ENCODE peak calls at places on chromosome 1, in nine cellular contexts. One of them, this sample, is unnamed.
A peak's percentile ranks its signal among the peaks of the same experiment; 100 is the strongest.

GRCh38 chr1:245915406-245915805 is 591.7 kb downstream of the SMYD3 start:
- DNase-seq in uterus: no peak
- DNase-seq in cardiac muscle cell: no peak
- DNase-seq in GM12865: no peak
- DNase-seq in CD8-positive, alpha-beta T cell: no peak
- DNase-seq in WERI-Rb-1: no peak
- DNase-seq in CD8-positive, alpha-beta memory T cell: no peak
- DNase-seq in A549: no peak
- DNase-seq in skeletal muscle cell: no peak
- DNase-seq in this sample: no peak

GRCh38 chr1:95308276-95308675 is 74.3 kb downstream of the RWDD3 start:
- DNase-seq in WERI-Rb-1: no peak
- DNase-seq in cardiac muscle cell: no peak
- DNase-seq in CD8-positive, alpha-beta memory T cell: no peak
- DNase-seq in skeletal muscle cell: no peak
- DNase-seq in GM12865: no peak
- DNase-seq in uterus: no peak
- DNase-seq in A549: no peak
- DNase-seq in CD8-positive, alpha-beta T cell: no peak
- DNase-seq in this sample: peak; percentile 29

GRCh38 chr1:200869753-200870391 is 2.9 kb upstream of the GPR25 start:
- DNase-seq in GM12865: peak; percentile 92
- DNase-seq in cardiac muscle cell: no peak
- DNase-seq in uterus: no peak
- DNase-seq in skeletal muscle cell: no peak
- DNase-seq in CD8-positive, alpha-beta T cell: no peak
- DNase-seq in CD8-positive, alpha-beta memory T cell: no peak
- DNase-seq in WERI-Rb-1: no peak
- DNase-seq in A549: no peak
- DNase-seq in this sample: no peak

GRCh38 chr1:44318097-44319088 is 36.7 kb downstream of the ERI3 start:
- DNase-seq in GM12865: peak; percentile 40
- DNase-seq in WERI-Rb-1: peak; percentile 53
- DNase-seq in A549: peak; percentile 61
- DNase-seq in uterus: peak; percentile 28
- DNase-seq in cardiac muscle cell: peak; percentile 64
- DNase-seq in CD8-positive, alpha-beta T cell: peak; percentile 61
- DNase-seq in CD8-positive, alpha-beta memory T cell: peak; percentile 9
- DNase-seq in skeletal muscle cell: peak; percentile 14
- DNase-seq in this sample: peak; percentile 52

GRCh38 chr1:31768939-31769704 is 5.0 kb upstream of the ADGRB2 start:
- DNase-seq in GM12865: peak; percentile 25
- DNase-seq in CD8-positive, alpha-beta T cell: no peak
- DNase-seq in uterus: no peak
- DNase-seq in A549: no peak
- DNase-seq in skeletal muscle cell: no peak
- DNase-seq in CD8-positive, alpha-beta memory T cell: no peak
- DNase-seq in WERI-Rb-1: no peak
- DNase-seq in cardiac muscle cell: no peak
- DNase-seq in this sample: no peak

GRCh38 chr1:150895618-150896017 is 8.7 kb downstream of the CTXND2 start:
- DNase-seq in WERI-Rb-1: no peak
- DNase-seq in skeletal muscle cell: no peak
- DNase-seq in GM12865: no peak
- DNase-seq in CD8-positive, alpha-beta memory T cell: no peak
- DNase-seq in cardiac muscle cell: no peak
- DNase-seq in uterus: no peak
- DNase-seq in CD8-positive, alpha-beta T cell: no peak
- DNase-seq in A549: peak; percentile 56
- DNase-seq in this sample: peak; percentile 22

GRCh38 chr1:231134624-231135023 is 27.2 kb upstream of the TRIM67 start:
- DNase-seq in WERI-Rb-1: no peak
- DNase-seq in uterus: no peak
- DNase-seq in cardiac muscle cell: no peak
- DNase-seq in GM12865: no peak
- DNase-seq in skeletal muscle cell: no peak
- DNase-seq in A549: no peak
- DNase-seq in CD8-positive, alpha-beta memory T cell: no peak
- DNase-seq in CD8-positive, alpha-beta T cell: no peak
- DNase-seq in this sample: no peak

GRCh38 chr1:28115267-28115666 is 26.9 kb upstream of the EYA3 start:
- DNase-seq in skeletal muscle cell: no peak
- DNase-seq in WERI-Rb-1: no peak
- DNase-seq in CD8-positive, alpha-beta memory T cell: no peak
- DNase-seq in CD8-positive, alpha-beta T cell: peak; percentile 10
- DNase-seq in GM12865: peak; percentile 78
- DNase-seq in A549: no peak
- DNase-seq in cardiac muscle cell: no peak
- DNase-seq in uterus: no peak
- DNase-seq in this sample: no peak

GRCh38 chr1:76336951-76337371 is 262.4 kb downstream of the ST6GALNAC3 start:
- DNase-seq in uterus: no peak
- DNase-seq in CD8-positive, alpha-beta T cell: no peak
- DNase-seq in GM12865: no peak
- DNase-seq in A549: no peak
- DNase-seq in skeletal muscle cell: peak; percentile 97
- DNase-seq in cardiac muscle cell: peak; percentile 17
- DNase-seq in CD8-positive, alpha-beta memory T cell: no peak
- DNase-seq in WERI-Rb-1: no peak
- DNase-seq in this sample: peak; percentile 96

DNA sequence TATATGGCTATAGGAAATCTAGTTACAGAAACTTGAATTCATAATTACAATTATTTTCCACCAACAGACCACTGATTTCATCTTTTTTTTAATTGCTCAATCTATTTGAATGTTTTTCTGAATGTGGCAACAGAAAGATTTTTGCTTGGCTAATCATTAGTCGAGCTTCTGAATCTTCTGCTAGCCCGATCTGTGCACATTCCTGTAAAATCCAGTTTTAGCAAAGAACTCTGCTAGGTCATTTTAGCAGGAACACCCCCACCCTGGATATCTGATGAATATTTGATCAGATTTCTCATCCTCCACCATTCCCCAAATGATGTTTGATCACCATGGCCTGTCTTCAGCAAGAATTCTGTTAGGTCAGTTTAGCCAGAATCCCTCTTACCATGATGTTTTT is 176.3 kb downstream of the LEPR start:
- DNase-seq in cardiac muscle cell: no peak
- DNase-seq in uterus: no peak
- DNase-seq in CD8-positive, alpha-beta memory T cell: no peak
- DNase-seq in CD8-positive, alpha-beta T cell: no peak
- DNase-seq in skeletal muscle cell: no peak
- DNase-seq in A549: no peak
- DNase-seq in GM12865: no peak
- DNase-seq in WERI-Rb-1: no peak
- DNase-seq in this sample: no peak
- H3K4me3 ChIP-seq in cardiac muscle cell: no peak overlapping the region
- H3K4me3 ChIP-seq in uterus: no peak overlapping the region
- H3K4me3 ChIP-seq in CD8-positive, alpha-beta memory T cell: no peak overlapping the region
- H3K4me3 ChIP-seq in CD8-positive, alpha-beta T cell: no peak overlapping the region
- H3K4me3 ChIP-seq in skeletal muscle cell: no peak overlapping the region
- H3K4me3 ChIP-seq in A549: no peak overlapping the region
- H3K4me3 ChIP-seq in GM12865: no peak overlapping the region
- H3K4me3 ChIP-seq in WERI-Rb-1: no peak overlapping the region
- H3K4me3 ChIP-seq in this sample: no peak overlapping the region

DNA sequence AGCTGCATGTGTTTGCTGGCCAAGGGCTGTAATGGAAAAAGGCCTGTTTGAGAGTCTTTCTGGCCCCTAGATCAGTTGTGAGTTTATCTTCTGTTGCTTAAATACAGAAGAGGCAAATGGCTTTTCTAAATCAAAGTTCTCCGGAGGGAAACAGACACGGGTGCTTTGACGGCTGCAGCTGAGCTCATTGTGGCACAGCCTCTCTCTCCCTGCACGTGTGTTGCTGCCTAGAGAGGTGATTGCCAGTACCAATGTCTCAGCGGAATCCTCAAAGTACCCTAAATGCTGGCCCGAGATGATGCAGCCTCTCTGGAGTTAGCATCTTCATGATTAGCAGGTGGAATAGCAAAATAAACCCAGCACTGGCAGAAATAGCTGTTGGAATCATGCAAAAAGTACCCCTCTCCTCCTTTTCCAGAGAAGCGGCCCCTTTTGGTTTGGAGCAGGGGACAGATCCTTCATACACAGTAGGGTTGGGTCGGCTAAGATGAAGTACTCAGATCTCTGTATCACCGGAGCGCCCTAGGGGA is 192.2 kb downstream of the PRDM2 start:
- DNase-seq in uterus: no peak
- DNase-seq in WERI-Rb-1: no peak
- DNase-seq in CD8-positive, alpha-beta T cell: no peak
- DNase-seq in CD8-positive, alpha-beta memory T cell: no peak
- DNase-seq in cardiac muscle cell: no peak
- DNase-seq in GM12865: no peak
- DNase-seq in skeletal muscle cell: no peak
- DNase-seq in A549: no peak
- DNase-seq in this sample: no peak
- H3K4me3 ChIP-seq in uterus: no peak overlapping the region
- H3K4me3 ChIP-seq in WERI-Rb-1: no peak overlapping the region
- H3K4me3 ChIP-seq in CD8-positive, alpha-beta T cell: no peak overlapping the region
- H3K4me3 ChIP-seq in CD8-positive, alpha-beta memory T cell: no peak overlapping the region
- H3K4me3 ChIP-seq in cardiac muscle cell: peak overlapping the region; percentile 37
- H3K4me3 ChIP-seq in GM12865: no peak overlapping the region
- H3K4me3 ChIP-seq in skeletal muscle cell: peak overlapping the region; percentile 47
- H3K4me3 ChIP-seq in A549: no peak overlapping the region
- H3K4me3 ChIP-seq in this sample: no peak overlapping the region

GRCh38 chr1:33899746-33900145 is 35.9 kb downstream of the HMGB4 start:
- DNase-seq in cardiac muscle cell: no peak
- DNase-seq in CD8-positive, alpha-beta memory T cell: no peak
- DNase-seq in WERI-Rb-1: no peak
- DNase-seq in skeletal muscle cell: no peak
- DNase-seq in GM12865: no peak
- DNase-seq in uterus: no peak
- DNase-seq in CD8-positive, alpha-beta T cell: no peak
- DNase-seq in A549: no peak
- DNase-seq in this sample: no peak

GRCh38 chr1:33903210-33903589 is 39.3 kb downstream of the HMGB4 start:
- DNase-seq in CD8-positive, alpha-beta T cell: no peak
- DNase-seq in CD8-positive, alpha-beta memory T cell: no peak
- DNase-seq in GM12865: no peak
- DNase-seq in cardiac muscle cell: no peak
- DNase-seq in skeletal muscle cell: no peak
- DNase-seq in A549: no peak
- DNase-seq in uterus: no peak
- DNase-seq in WERI-Rb-1: no peak
- DNase-seq in this sample: no peak

GRCh38 chr1:33898933-33899332 is 35.1 kb downstream of the HMGB4 start:
- DNase-seq in WERI-Rb-1: no peak
- DNase-seq in CD8-positive, alpha-beta memory T cell: no peak
- DNase-seq in skeletal muscle cell: no peak
- DNase-seq in uterus: no peak
- DNase-seq in GM12865: no peak
- DNase-seq in A549: no peak
- DNase-seq in CD8-positive, alpha-beta T cell: no peak
- DNase-seq in cardiac muscle cell: no peak
- DNase-seq in this sample: no peak

GRCh38 chr1:33905241-33905640 is 41.4 kb downstream of the HMGB4 start:
- DNase-seq in skeletal muscle cell: no peak
- DNase-seq in A549: no peak
- DNase-seq in CD8-positive, alpha-beta memory T cell: no peak
- DNase-seq in cardiac muscle cell: no peak
- DNase-seq in CD8-positive, alpha-beta T cell: no peak
- DNase-seq in uterus: no peak
- DNase-seq in GM12865: no peak
- DNase-seq in WERI-Rb-1: no peak
- DNase-seq in this sample: no peak

DNA sequence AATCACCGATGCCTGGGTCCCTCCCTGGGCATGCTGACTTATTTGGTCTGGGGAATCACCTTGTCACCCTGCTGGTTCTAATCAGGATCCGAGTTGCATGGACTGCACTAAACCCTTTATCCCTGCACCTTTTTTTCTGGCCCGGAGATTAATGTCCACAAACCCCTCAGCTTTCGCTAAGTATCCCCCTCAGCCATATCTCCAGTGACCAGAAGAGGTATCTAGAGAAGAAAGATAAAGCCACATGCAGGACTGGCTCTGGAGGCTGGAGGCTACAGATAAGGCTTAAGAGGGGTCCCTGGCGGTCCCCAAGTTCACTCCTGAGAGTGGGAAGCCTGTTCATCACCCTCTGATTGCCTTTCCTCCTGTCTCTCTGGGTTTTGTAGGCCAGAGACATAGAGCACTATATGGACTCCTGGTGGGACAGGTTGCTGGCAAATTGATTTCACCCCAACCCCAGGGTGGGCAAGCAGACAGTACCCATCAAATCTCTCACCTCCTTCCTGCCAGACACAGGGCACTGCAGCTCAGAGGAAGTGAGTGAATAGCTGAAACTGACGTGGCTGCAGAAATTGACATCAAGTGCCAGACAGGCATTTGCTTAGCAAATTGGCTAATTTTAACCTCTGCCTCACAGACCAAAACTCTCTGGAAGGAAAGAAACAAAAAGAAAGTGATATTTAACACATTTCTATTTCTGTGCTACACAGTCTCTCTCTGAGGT is 38.8 kb downstream of the HMGB4 start:
- DNase-seq in cardiac muscle cell: peak; percentile 46
- DNase-seq in GM12865: peak; percentile 38
- DNase-seq in A549: no peak
- DNase-seq in WERI-Rb-1: no peak
- DNase-seq in skeletal muscle cell: no peak
- DNase-seq in uterus: no peak
- DNase-seq in CD8-positive, alpha-beta T cell: no peak
- DNase-seq in CD8-positive, alpha-beta memory T cell: no peak
- DNase-seq in this sample: no peak
- H3K4me3 ChIP-seq in cardiac muscle cell: no peak overlapping the region
- H3K4me3 ChIP-seq in GM12865: no peak overlapping the region
- H3K4me3 ChIP-seq in A549: no peak overlapping the region
- H3K4me3 ChIP-seq in WERI-Rb-1: no peak overlapping the region
- H3K4me3 ChIP-seq in skeletal muscle cell: no peak overlapping the region
- H3K4me3 ChIP-seq in uterus: no peak overlapping the region
- H3K4me3 ChIP-seq in CD8-positive, alpha-beta T cell: no peak overlapping the region
- H3K4me3 ChIP-seq in CD8-positive, alpha-beta memory T cell: no peak overlapping the region
- H3K4me3 ChIP-seq in this sample: no peak overlapping the region

GRCh38 chr1:235329139-235329808 is 904 bp downstream of the GGPS1 start:
- DNase-seq in GM12865: peak; percentile 85
- DNase-seq in skeletal muscle cell: no peak
- DNase-seq in CD8-positive, alpha-beta T cell: peak; percentile 53
- DNase-seq in CD8-positive, alpha-beta memory T cell: peak; percentile 38
- DNase-seq in uterus: peak; percentile 20
- DNase-seq in A549: no peak
- DNase-seq in cardiac muscle cell: peak; percentile 55
- DNase-seq in WERI-Rb-1: peak; percentile 67
- DNase-seq in this sample: peak; percentile 60

GRCh38 chr1:235330918-235331285 is 2.5 kb downstream of the GGPS1 start:
- DNase-seq in GM12865: no peak
- DNase-seq in uterus: no peak
- DNase-seq in skeletal muscle cell: no peak
- DNase-seq in A549: no peak
- DNase-seq in CD8-positive, alpha-beta memory T cell: no peak
- DNase-seq in CD8-positive, alpha-beta T cell: no peak
- DNase-seq in cardiac muscle cell: no peak
- DNase-seq in WERI-Rb-1: no peak
- DNase-seq in this sample: no peak

GRCh38 chr1:235327559-235328270 is at the start of gene ARID4B:
- DNase-seq in WERI-Rb-1: no peak
- DNase-seq in cardiac muscle cell: no peak
- DNase-seq in A549: peak; percentile 31
- DNase-seq in skeletal muscle cell: no peak
- DNase-seq in CD8-positive, alpha-beta T cell: no peak
- DNase-seq in uterus: no peak
- DNase-seq in GM12865: no peak
- DNase-seq in CD8-positive, alpha-beta memory T cell: peak; percentile 41
- DNase-seq in this sample: no peak

GRCh38 chr1:235328271-235329138 is at the start of gene GGPS1:
- DNase-seq in skeletal muscle cell: peak; percentile 99
- DNase-seq in cardiac muscle cell: peak; percentile 99
- DNase-seq in CD8-positive, alpha-beta T cell: peak; percentile 96
- DNase-seq in CD8-positive, alpha-beta memory T cell: peak; percentile 98
- DNase-seq in GM12865: peak; percentile 100
- DNase-seq in WERI-Rb-1: peak; percentile 100
- DNase-seq in uterus: peak; percentile 98
- DNase-seq in A549: peak; percentile 94
- DNase-seq in this sample: peak; percentile 100

GRCh38 chr1:235331391-235331790 is 3.0 kb downstream of the GGPS1 start:
- DNase-seq in uterus: no peak
- DNase-seq in skeletal muscle cell: no peak
- DNase-seq in CD8-positive, alpha-beta T cell: no peak
- DNase-seq in cardiac muscle cell: no peak
- DNase-seq in WERI-Rb-1: no peak
- DNase-seq in A549: no peak
- DNase-seq in CD8-positive, alpha-beta memory T cell: no peak
- DNase-seq in GM12865: no peak
- DNase-seq in this sample: no peak
- H3K4me3 ChIP-seq in uterus: no peak overlapping the region
- H3K4me3 ChIP-seq in skeletal muscle cell: no peak overlapping the region
- H3K4me3 ChIP-seq in CD8-positive, alpha-beta T cell: no peak overlapping the region
- H3K4me3 ChIP-seq in cardiac muscle cell: no peak overlapping the region
- H3K4me3 ChIP-seq in WERI-Rb-1: no peak overlapping the region
- H3K4me3 ChIP-seq in A549: peak overlapping the region; percentile 65
- H3K4me3 ChIP-seq in CD8-positive, alpha-beta memory T cell: peak overlapping the region; percentile 29
- H3K4me3 ChIP-seq in GM12865: peak overlapping the region; percentile 50
- H3K4me3 ChIP-seq in this sample: no peak overlapping the region